ENCODE peak calls at places on chromosomes 12 and 14, in seven cellular contexts. L is breast epithelium, S is PC-3, N is body of pancreas, J is tibial nerve, D is cardiac muscle cell, Z is spleen. P is an unnamed sample. For H3K9me3, the result is how much of the 10 kb centered on the place peaks cover.

GRCh38 chr12:119780786-119781434 is 96.2 kb downstream of the CIT start:
- DNase-seq in S (peak), N (peak), Z (no peak), J (no peak), D (peak), L (no peak), P (no peak)

GRCh38 chr12:108712164-108712924 is 19.0 kb downstream of the CORO1C start:
- DNase-seq in N (no peak), D (no peak), S (no peak), Z (no peak), L (no peak), J (no peak), P (no peak)

GRCh38 chr12:128190614-128191013 is 76.4 kb upstream of the TMEM132C start:
- DNase-seq in L (no peak), D (no peak), Z (no peak), N (peak), J (no peak), S (peak), P (no peak)

GRCh38 chr14:41606249-41607118 is at the start of gene LRFN5:
- DNase-seq in S (peak), D (peak), N (peak), L (no peak), J (no peak), Z (peak), P (peak)

GRCh38 chr14:23631702-23632460 is 4.3 kb upstream of the DHRS2 start:
- DNase-seq in L (peak), D (peak), N (peak), S (peak), Z (peak), J (no peak), P (peak)

GRCh38 chr12:48419409-48419935 is 52.9 kb upstream of the ANP32D start:
- DNase-seq in J (no peak), D (no peak), N (no peak), Z (no peak), S (no peak), L (no peak), P (no peak)

GRCh38 chr14:77760381-77761204 is at the start of gene SNW1:
- DNase-seq in L (peak), D (peak), J (peak), S (peak), N (peak), Z (peak), P (peak)

GRCh38 chr14:20478915-20479314 is 9.7 kb downstream of the PNP start:
- DNase-seq in D (no peak), S (no peak), Z (no peak), N (no peak), J (no peak), L (no peak), P (no peak)

GRCh38 chr14:60723218-60724079 is 702 bp downstream of the SIX4 start:
- DNase-seq in Z (peak), D (peak), S (peak), J (no peak), L (no peak), N (peak), P (peak)

GRCh38 chr14:99041141-99041819 is 230.7 kb downstream of the BCL11B start:
- DNase-seq in Z (no peak), N (no peak), D (no peak), L (no peak), S (no peak), J (no peak), P (no peak)

GRCh38 chr14:61575126-61575525 is 120.2 kb upstream of the HIF1A start:
- DNase-seq in Z (no peak), L (no peak), J (no peak), D (no peak), S (no peak), N (no peak), P (no peak)

GRCh38 chr12:67957383-67957782 is 31.9 kb upstream of the IFNG-AS1 start:
- DNase-seq in Z (no peak), L (no peak), J (no peak), D (no peak), S (no peak), N (no peak), P (no peak)

GRCh38 chr12:99455350-99456037 is 192.1 kb upstream of the GARIN6 start:
- DNase-seq in N (no peak), S (peak), L (peak), Z (no peak), D (peak), J (no peak), P (no peak)

GRCh38 chr14:22412936-22413411 is 176.1 kb downstream of the DAD1 start:
- DNase-seq in Z (no peak), D (peak), S (no peak), N (no peak), L (no peak), J (no peak), P (no peak)

GRCh38 chr12:89016970-89017778 is 335.1 kb downstream of the DUSP6 start:
- DNase-seq in L (no peak), Z (no peak), J (no peak), S (peak), N (peak), D (peak), P (peak)

GRCh38 chr14:73833530-73834257 is 17.9 kb upstream of the PTGR2 start:
- DNase-seq in S (no peak), N (peak), L (no peak), J (no peak), Z (no peak), D (peak), P (no peak)

GRCh38 chr12:130043685-130044421 is 118.4 kb upstream of the FZD10 start:
- DNase-seq in S (no peak), N (no peak), J (no peak), L (no peak), Z (peak), D (no peak), P (no peak)

GRCh38 chr12:130049666-130050065 is 112.6 kb upstream of the FZD10 start:
- DNase-seq in J (no peak), N (no peak), Z (peak), S (peak), D (no peak), L (no peak), P (peak)

GRCh38 chr12:130041983-130042812 is 120.1 kb upstream of the FZD10 start:
- DNase-seq in N (peak), Z (peak), S (no peak), L (no peak), D (no peak), J (no peak), P (peak)

GRCh38 chr12:130044991-130045621 is 117.2 kb upstream of the FZD10 start:
- DNase-seq in D (no peak), L (no peak), N (no peak), J (no peak), S (no peak), Z (no peak), P (no peak)
- H3K9me3 ChIP-seq in D (under half), L (under half), N (under half), J (under half), S (under half), Z (under half), P (under half)

GRCh38 chr12:57455374-57456144 is 452 bp downstream of the INHBE start:
- DNase-seq in D (no peak), J (no peak), N (no peak), Z (peak), S (no peak), L (no peak), P (no peak)

GRCh38 chr12:57452937-57453509 is 2.1 kb upstream of the INHBE start:
- DNase-seq in J (peak), Z (peak), N (peak), L (peak), S (peak), D (peak), P (peak)

GRCh38 chr12:57456145-57456700 is 1.1 kb downstream of the INHBE start:
- DNase-seq in L (no peak), S (peak), D (peak), J (no peak), N (peak), Z (peak), P (no peak)

GRCh38 chr12:57454213-57454565 is 918 bp upstream of the INHBE start:
- DNase-seq in N (no peak), Z (no peak), S (no peak), L (no peak), J (no peak), D (no peak), P (no peak)

DNA sequence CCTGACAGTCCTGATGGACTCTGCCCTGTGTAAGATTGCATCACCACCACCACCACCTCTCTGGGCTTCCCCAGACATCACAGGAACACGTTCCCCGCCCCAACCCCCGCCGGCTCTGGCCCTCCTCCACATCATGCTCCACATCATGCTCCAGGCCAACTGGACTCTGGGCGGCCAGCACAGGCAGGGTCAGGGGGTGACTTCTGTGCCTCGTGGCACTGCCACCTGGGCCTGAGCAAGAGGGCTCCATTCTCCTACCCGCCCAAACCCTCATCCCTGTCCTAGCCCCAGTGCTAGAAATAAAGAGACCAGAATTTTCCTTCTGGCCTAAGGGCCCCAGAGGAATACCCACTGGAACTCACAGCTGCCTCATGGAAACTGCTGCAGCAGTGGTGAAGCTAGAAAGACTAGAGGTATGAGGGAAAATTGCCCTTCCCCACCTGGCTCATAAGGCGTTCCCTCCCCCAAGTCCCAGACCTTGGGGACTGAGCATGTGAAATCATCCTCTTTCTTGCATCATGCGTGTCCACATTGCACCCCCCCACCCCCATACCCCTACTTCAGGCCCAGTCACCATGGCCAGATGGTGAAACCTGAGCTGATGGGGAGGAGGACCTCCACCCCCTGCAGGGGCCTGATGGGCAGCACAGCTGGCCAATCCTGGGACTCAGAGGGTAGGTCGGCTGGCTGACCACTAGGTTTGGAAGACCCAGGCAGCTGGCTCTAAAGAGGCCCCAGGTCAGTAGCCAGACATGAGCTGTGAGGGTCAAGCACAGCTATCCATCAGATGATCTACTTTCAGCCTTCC is at the start of gene INHBE:
- DNase-seq in J (no peak), Z (peak), S (no peak), L (no peak), N (no peak), D (peak), P (no peak)
- H3K4me3 ChIP-seq in J (no peak), Z (peak), S (no peak), L (peak), N (no peak), D (no peak), P (no peak)

GRCh38 chr12:5492562-5492961 is 60.7 kb downstream of the NTF3 start:
- DNase-seq in Z (no peak), S (no peak), D (no peak), L (no peak), J (no peak), N (no peak), P (no peak)
- H3K9me3 ChIP-seq in Z (under half), S (under half), D (under half), L (under half), J (under half), N (under half), P (under half)

DNA sequence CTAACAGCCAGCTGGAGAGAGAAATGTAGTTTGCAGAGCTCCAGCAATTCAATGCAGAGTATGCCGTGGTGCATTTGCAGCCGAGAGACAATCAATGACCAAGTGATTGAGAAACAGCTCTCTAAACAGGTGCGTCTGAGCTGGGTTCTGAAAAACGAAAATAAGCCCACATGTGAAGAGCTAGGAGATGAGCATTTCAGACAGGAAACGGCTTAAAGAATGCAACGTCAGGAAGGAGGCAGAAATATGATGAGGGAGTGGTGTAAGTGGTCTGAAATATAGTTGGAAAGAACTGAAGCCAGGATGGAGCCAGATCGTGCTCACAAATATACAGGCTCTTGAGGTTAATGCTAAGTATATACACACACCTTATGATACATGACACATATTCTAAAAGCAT is 2.5 kb upstream of the GARIN2 start:
- DNase-seq in Z (no peak), L (no peak), J (no peak), S (peak), N (no peak), D (no peak), P (no peak)
- H3K4me3 ChIP-seq in Z (no peak), L (no peak), J (no peak), S (peak), N (no peak), D (no peak), P (no peak)

DNA sequence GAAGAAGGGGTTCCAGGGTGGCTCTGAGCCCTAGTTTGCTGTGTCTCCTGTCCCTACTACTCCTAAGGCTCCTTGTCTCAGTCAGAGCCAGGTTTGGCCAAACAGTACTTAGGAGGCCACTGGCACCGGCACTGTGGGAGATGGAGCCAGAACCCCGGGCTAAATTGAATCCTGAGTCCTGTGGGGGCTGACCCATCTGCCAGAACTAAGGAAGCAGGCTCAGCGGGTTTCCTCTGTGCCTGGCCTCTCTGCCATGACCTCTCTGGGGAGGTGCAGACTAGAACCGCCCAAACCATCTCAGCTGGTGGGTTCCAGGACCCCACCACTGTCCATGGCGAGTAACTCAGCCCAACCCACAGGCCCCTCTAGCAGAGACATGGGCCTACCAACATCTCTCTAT is 5.5 kb downstream of the ACTN1 start:
- DNase-seq in L (no peak), J (no peak), S (no peak), Z (peak), D (no peak), N (no peak), P (no peak)
- H3K9me3 ChIP-seq in L (under half), J (under half), S (under half), Z (under half), D (under half), N (under half), P (under half)

DNA sequence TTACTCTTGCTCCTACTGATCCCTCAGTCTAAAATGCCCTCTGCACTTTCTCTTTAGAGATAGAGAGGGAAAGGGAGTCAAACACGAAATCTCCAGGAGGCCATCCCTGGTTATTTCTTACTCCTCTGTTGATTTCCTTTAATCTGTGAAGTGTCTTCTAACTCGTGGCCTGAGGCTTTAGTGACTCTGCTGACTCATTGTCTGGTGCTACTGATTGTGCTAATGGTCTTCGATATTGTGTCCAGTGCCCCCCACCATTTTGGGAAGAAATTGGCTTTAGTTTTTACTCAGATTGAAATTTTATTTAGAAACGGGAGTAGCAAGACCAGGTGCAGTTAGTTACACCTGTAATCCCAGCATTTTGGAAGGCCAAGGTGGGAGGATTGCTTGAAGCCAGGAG is 836 bp downstream of the CLEC9A start:
- DNase-seq in D (no peak), S (no peak), J (no peak), N (no peak), Z (no peak), L (no peak), P (no peak)
- H3K4me3 ChIP-seq in D (no peak), S (no peak), J (no peak), N (no peak), Z (no peak), L (no peak), P (no peak)

P was measured in upper lobe of right lung.